ENCODE peak calls at places on chromosome 1, in ten cellular contexts. R is GM23338; O is mucosa of gallbladder; T is HEK293T; A is Right ventricle myocardium superior; Q is stimulated activated CD4-positive, alpha-beta T cell treated with anti-CD3 and anti-CD28 coated beads, Interleukin-1b, Interleukin-23, amount 100 ng/mL, for 48 hours; X is substantia nigra; U is lower lobe of right lung; V is hypothalamus; W is activated T-helper 1 cell treated with anti-CD3 and anti-CD28 coated beads, Interleukin-12 subunit alpha, Interleukin-12 subunit beta, Interleukin-2, Interleukin-4 antibody, amounts not matched to agents 30 ng/mL and 10 ng/mL and 1 ng/mL, durations not matched to agents 14 hours and 24 hours and 36 hours. H is an unnamed sample.

GRCh38 chr1:203172184-203173115 is 3.2 kb downstream of the MYBPH start:
- DNase-seq in R (peak), O (peak), T (peak), A (peak), Q (peak), X (peak), U (peak), V (peak), W (peak), H (peak)

GRCh38 chr1:7387053-7387861 is 383.8 kb upstream of the VAMP3 start:
- DNase-seq in R (no peak), O (peak), T (no peak), A (no peak), Q (no peak), X (no peak), U (no peak), V (no peak), W (no peak), H (no peak)

GRCh38 chr1:94819584-94819944 is 593 bp upstream of the SLC44A3 start:
- DNase-seq in R (peak), O (no peak), T (no peak), A (no peak), Q (no peak), X (no peak), U (no peak), V (no peak), W (no peak), H (no peak)

GRCh38 chr1:212819704-212820103 is 27.7 kb downstream of the SPATA45 start:
- DNase-seq in R (no peak), O (no peak), T (no peak), A (no peak), Q (no peak), X (no peak), U (no peak), V (no peak), W (no peak), H (no peak)

GRCh38 chr1:23590058-23590783 is 30.9 kb upstream of the ID3 start:
- DNase-seq in R (no peak), O (no peak), T (no peak), A (no peak), Q (peak), X (no peak), U (no peak), V (no peak), W (no peak), H (no peak)

GRCh38 chr1:201543871-201544521 is 5.1 kb downstream of the NAV1 start:
- DNase-seq in R (no peak), O (no peak), T (no peak), A (no peak), Q (no peak), X (no peak), U (no peak), V (no peak), W (no peak), H (no peak)

GRCh38 chr1:116148967-116149366 is 37.8 kb downstream of the MAB21L3 start:
- DNase-seq in R (no peak), O (no peak), T (no peak), A (no peak), Q (no peak), X (no peak), U (no peak), V (no peak), W (no peak), H (no peak)

GRCh38 chr1:96464159-96464558 is 257.4 kb upstream of the PTBP2 start:
- DNase-seq in R (peak), O (no peak), T (no peak), A (no peak), Q (no peak), X (no peak), U (no peak), V (no peak), W (no peak), H (no peak)

GRCh38 chr1:236240690-236241089 is 41.1 kb downstream of the ERO1B start:
- DNase-seq in R (no peak), O (no peak), T (no peak), A (no peak), Q (no peak), X (no peak), U (no peak), V (no peak), W (no peak), H (no peak)

GRCh38 chr1:231601775-231602674 is 24.6 kb upstream of the DISC1 start:
- DNase-seq in R (no peak), O (no peak), T (no peak), A (no peak), Q (no peak), X (no peak), U (no peak), V (no peak), W (no peak), H (no peak)

GRCh38 chr1:22341791-22342605 is 109.7 kb upstream of the ZBTB40 start:
- DNase-seq in R (no peak), O (no peak), T (peak), A (no peak), Q (no peak), X (no peak), U (no peak), V (no peak), W (no peak), H (no peak)

GRCh38 chr1:25743164-25744139 is 56.5 kb upstream of the SELENON start:
- DNase-seq in R (no peak), O (peak), T (no peak), A (peak), Q (no peak), X (peak), U (peak), V (peak), W (no peak), H (peak)

H was measured in nucleus accumbens.